ENCODE peak calls at places on chromosome 15, in five cellular contexts. Y, Q, E, H and C are unnamed samples. For H3K4me1 and H3K36me3, the result is how much of the 10 kb centered on the place peaks cover.

GRCh38 chr15:73325191-73325980 is 43.4 kb downstream of the HCN4 start:
- DNase-seq in Y (no peak), Q (peak), H (peak), E (no peak), C (no peak)

GRCh38 chr15:55434989-55435825 is 26.9 kb downstream of the PIERCE2 start:
- DNase-seq in H (peak), Q (no peak), Y (no peak), E (no peak), C (no peak)

GRCh38 chr15:31360843-31361763 is 34.5 kb downstream of the KLF13 start:
- DNase-seq in E (peak), Q (no peak), H (peak), Y (peak), C (no peak)

GRCh38 chr15:57339321-57339720 is 37.0 kb upstream of the CGNL1 start:
- DNase-seq in Q (no peak), E (no peak), Y (no peak), H (no peak), C (no peak)

GRCh38 chr15:57565326-57565725 is 26.4 kb upstream of the MYZAP start:
- DNase-seq in H (peak), Q (no peak), E (no peak), Y (peak), C (no peak)

GRCh38 chr15:51024735-51025453 is 69.8 kb downstream of the TNFAIP8L3 start:
- DNase-seq in Y (no peak), E (no peak), Q (no peak), H (no peak), C (no peak)

GRCh38 chr15:76993114-76993715 is 1.7 kb upstream of the PSTPIP1 start:
- DNase-seq in H (no peak), Q (peak), E (no peak), Y (no peak), C (peak)

GRCh38 chr15:35624881-35625280 is 78.9 kb upstream of the DPH6 start:
- DNase-seq in Y (no peak), E (no peak), Q (peak), H (no peak), C (peak)

GRCh38 chr15:74826372-74826819 is at the start of gene CPLX3:
- DNase-seq in E (peak), H (peak), Q (no peak), Y (peak), C (peak)

GRCh38 chr15:62598217-62598616 is 433.1 kb upstream of the C2CD4B start:
- DNase-seq in Q (no peak), E (no peak), H (no peak), Y (no peak), C (no peak)

GRCh38 chr15:71677352-71677751 is 133.0 kb upstream of the NR2E3 start:
- DNase-seq in Q (no peak), H (no peak), Y (no peak), E (no peak), C (peak)

GRCh38 chr15:59738676-59739075 is 49.6 kb upstream of the BNIP2 start:
- DNase-seq in Q (no peak), Y (no peak), E (no peak), H (no peak), C (no peak)

GRCh38 chr15:40766906-40767837 is 2.6 kb upstream of the C15orf62 start:
- DNase-seq in Q (no peak), Y (no peak), E (no peak), H (peak), C (peak)

GRCh38 chr15:40769310-40770146 is at the start of gene C15orf62:
- DNase-seq in Q (no peak), H (no peak), Y (peak), E (peak), C (peak)

GRCh38 chr15:40766194-40766830 is 2.4 kb downstream of the GCHFR start:
- DNase-seq in E (no peak), Y (no peak), H (no peak), Q (no peak), C (no peak)

GRCh38 chr15:40768492-40769309 is 1.1 kb upstream of the C15orf62 start:
- DNase-seq in H (no peak), E (no peak), Q (no peak), Y (no peak), C (no peak)

GRCh38 chr15:40767838-40768491 is 1.8 kb upstream of the C15orf62 start:
- DNase-seq in H (no peak), Q (no peak), Y (no peak), E (no peak), C (no peak)
- H3K4me1 ChIP-seq in H (under half), Q (under half), Y (under half), E (under half), C (half or more)

DNA sequence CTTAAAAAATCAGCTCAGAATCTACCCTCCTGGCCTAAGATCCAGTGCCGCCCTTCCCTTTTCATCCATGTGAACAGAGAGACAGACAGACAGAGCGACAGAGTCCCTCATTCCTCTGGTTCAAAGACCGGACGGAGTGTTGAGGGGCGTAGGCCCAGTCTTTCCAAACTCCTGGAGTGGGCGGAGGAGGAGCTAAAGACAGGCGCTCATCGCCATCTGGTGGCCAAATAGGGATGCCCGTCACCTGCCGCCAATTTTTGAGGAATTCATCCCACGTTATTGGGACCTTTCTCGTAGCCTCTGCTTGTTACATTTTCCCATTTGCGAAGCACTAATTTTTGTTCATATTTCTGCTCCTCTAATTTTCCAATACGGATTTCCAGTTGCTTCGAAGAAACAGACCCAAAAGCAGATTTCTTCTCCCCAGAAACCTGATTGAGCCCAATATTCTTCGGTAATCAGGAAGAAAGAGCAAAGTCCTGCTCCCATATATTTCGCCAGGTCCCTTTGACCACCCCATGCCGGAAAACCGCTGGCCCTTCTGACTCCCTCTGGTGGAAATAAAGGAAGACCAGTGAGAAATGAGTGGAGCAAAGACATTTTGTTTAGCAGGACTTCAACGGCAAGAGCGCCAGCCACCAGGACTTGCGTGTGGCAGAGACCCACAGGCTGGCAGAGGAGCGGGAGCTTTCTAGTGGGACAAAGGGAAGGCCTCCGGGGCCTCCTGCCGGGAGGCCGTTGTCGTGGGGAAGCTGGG is 88.0 kb downstream of the LRRK1 start:
- DNase-seq in E (peak), H (peak), Y (peak), Q (peak), C (peak)
- H3K36me3 ChIP-seq in E (under half), H (under half), Y (under half), Q (under half), C (under half)

GRCh38 chr15:60854858-60855568 is 374.1 kb downstream of the RORA start:
- DNase-seq in H (no peak), Q (no peak), E (no peak), Y (no peak), C (no peak)
- H3K4me1 ChIP-seq in H (under half), Q (under half), E (under half), Y (under half), C (under half)

DNA sequence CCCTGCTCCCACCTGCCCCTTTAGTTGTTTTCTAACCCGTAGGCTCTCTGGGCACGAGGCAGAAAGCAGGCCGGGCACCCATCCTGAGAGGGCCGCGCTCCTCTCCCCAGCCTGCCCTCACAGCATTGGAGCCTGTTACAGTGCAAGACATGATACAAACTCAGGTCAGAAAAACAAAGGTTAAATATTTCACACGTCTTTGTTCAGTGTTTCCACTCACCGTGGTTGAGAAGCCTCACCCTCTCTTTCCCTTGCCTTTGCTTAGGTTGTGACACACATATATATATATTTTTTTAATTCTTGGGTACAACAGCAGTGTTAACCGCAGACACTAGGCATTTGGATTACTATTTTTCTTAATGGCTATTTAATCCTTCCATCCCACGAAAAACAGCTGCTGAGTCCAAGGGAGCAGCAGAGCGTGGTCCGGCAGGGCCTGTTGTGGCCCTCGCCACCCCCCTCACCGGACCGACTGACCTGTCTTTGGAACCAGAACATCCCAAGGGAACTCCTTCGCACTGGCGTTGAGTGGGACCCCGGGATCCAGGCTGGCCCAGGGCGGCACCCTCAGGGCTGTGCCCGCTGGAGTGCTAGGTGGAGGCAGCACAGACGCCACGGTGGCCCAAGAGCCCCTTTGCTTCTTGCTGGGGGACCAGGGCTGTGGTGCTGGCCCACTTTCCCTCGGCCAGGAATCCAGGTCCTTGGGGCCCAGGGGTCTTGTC is 48.5 kb downstream of the PGPEP1L start:
- DNase-seq in Y (no peak), H (no peak), Q (no peak), E (no peak), C (peak)
- H3K36me3 ChIP-seq in Y (under half), H (under half), Q (under half), E (under half), C (half or more)

DNA sequence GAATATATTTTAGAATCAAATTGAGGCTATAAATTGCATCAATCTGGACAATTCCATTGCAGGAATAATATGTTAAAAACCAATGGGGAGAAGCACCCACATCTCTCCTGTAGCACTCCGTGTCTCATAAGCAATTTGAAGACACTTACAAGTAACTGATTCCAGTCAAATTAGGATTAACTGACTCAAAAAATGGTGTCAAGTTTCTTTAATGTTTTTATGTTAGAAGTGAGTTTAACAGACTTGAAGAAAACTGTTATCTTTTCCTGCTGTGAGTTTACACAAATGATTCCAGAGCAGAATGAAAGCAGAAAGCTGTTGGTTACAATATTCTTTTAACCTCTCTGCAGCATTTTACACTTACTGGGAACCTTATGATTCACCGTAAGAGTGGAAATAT is 23.2 kb downstream of the RLBP1 start:
- DNase-seq in Q (no peak), Y (no peak), H (no peak), E (no peak), C (no peak)
- H3K4me1 ChIP-seq in Q (under half), Y (under half), H (under half), E (under half), C (under half)

GRCh38 chr15:43527802-43528541 is 10.6 kb downstream of the MAP1A start:
- DNase-seq in E (no peak), H (no peak), Y (no peak), Q (peak), C (no peak)
- H3K36me3 ChIP-seq in E (under half), H (under half), Y (under half), Q (under half), C (under half)

DNA sequence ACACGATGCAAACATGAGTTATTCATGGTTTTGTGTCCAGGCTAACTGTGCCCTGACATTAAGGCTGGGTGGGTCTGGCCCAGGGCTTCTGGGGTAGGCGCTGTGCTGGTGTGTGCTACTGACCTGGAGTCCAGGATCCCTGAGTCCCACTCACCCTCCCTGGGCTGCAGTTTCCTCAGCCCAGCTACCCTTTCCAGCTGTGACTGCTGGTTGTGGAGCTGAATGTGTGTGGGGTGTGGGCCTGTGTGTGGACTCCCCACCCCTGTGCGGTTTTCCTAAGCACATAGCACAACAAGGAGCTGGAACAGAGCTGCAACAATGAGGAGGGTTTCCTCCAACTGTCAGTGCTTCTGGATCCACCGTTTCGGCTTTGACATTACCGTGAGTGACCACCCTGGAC is 38.0 kb downstream of the SMAD3 start:
- DNase-seq in Q (no peak), H (no peak), E (no peak), Y (no peak), C (no peak)
- H3K4me1 ChIP-seq in Q (under half), H (under half), E (half or more), Y (half or more), C (under half)

GRCh38 chr15:65101418-65101890 is 13.5 kb downstream of the UBAP1L start:
- DNase-seq in H (peak), Q (peak), Y (peak), E (no peak), C (peak)
- H3K36me3 ChIP-seq in H (under half), Q (under half), Y (under half), E (under half), C (under half)

DNA sequence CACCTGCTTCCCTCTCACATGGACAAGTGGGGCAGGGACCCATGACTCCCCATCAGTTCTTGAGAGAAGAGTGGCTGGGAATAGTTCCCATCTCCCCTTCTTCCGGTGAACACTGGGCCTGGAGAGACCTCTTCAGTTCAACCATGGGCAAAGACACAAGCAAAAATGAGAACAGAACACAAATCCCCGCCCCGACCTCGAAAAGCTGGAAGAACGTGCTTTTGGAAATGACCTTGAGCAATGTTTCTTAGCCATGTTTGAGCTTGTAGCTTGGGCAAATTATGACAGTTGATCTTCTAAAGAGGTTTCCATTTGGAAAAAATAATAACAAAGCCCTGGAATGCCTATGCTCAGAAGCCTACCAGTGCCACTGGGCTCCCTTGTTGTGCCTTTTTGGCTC is 59.0 kb downstream of the FAM174B start:
- DNase-seq in H (no peak), Q (no peak), Y (no peak), E (no peak), C (no peak)
- H3K4me1 ChIP-seq in H (under half), Q (under half), Y (under half), E (under half), C (under half)